ENCODE peak calls at places on chromosomes 7 and 10, in eight cellular contexts. A is A549, J is suprapubic skin, Z is prostate gland, T is tibial nerve, E is HepG2, F is uterus, L is Peyer's patch. U is an unnamed sample.
A peak's percentile ranks its signal among the peaks of the same experiment; 100 is the strongest.

GRCh38 chr7:98711945-98712344 is 94.9 kb downstream of the NPTX2 start:
- DNase-seq in A (no peak), F (no peak), J (no peak), Z (no peak), T (no peak), L (no peak), E (no peak), U (no peak)

GRCh38 chr10:5545011-5545410 is 20.2 kb downstream of the CALML3 start:
- DNase-seq in Z (no peak), J (peak; percentile 36), E (no peak), L (peak; percentile 21), F (peak; percentile 5), A (no peak), T (peak; percentile 11), U (no peak)

GRCh38 chr10:80497187-80498038 is 40.3 kb upstream of the SH2D4B start:
- DNase-seq in L (peak; percentile 57), J (peak; percentile 86), A (no peak), Z (no peak), E (no peak), F (peak; percentile 38), T (no peak), U (peak; percentile 93)

GRCh38 chr10:96673318-96674099 is 46.8 kb downstream of the PIK3AP1 start:
- DNase-seq in F (peak; percentile 31), J (no peak), T (no peak), L (peak; percentile 89), E (peak; percentile 80), A (no peak), Z (peak; percentile 20), U (peak; percentile 35)

GRCh38 chr10:86303626-86304025 is 63.0 kb downstream of the GRID1 start:
- DNase-seq in E (no peak), J (no peak), F (no peak), Z (no peak), L (no peak), A (no peak), T (no peak), U (no peak)

GRCh38 chr10:5292196-5292735 is 72.5 kb upstream of the UCN3 start:
- DNase-seq in J (no peak), E (no peak), L (no peak), A (no peak), T (no peak), F (no peak), Z (no peak), U (no peak)

GRCh38 chr7:137172105-137172590 is 171.4 kb downstream of the PTN start:
- DNase-seq in E (no peak), L (no peak), Z (peak; percentile 27), A (no peak), F (no peak), T (no peak), J (no peak), U (no peak)

GRCh38 chr7:57867884-57868701 is 418.1 kb downstream of the ZNF716 start:
- DNase-seq in T (no peak), J (no peak), A (no peak), E (no peak), Z (no peak), F (no peak), L (no peak), U (no peak)

GRCh38 chr7:148912758-148913541 is 28.9 kb upstream of the EZH2 start:
- DNase-seq in Z (no peak), L (no peak), E (no peak), J (no peak), T (no peak), F (no peak), A (no peak), U (no peak)

GRCh38 chr10:86018735-86019058 is 347.9 kb downstream of the GRID1 start:
- DNase-seq in A (no peak), F (no peak), E (no peak), J (no peak), L (no peak), Z (no peak), T (no peak), U (no peak)

GRCh38 chr7:38773430-38773829 is 135.6 kb downstream of the VPS41 start:
- DNase-seq in F (no peak), L (no peak), E (no peak), A (no peak), J (no peak), T (no peak), Z (no peak), U (no peak)

GRCh38 chr10:77603529-77603927 is 34.1 kb downstream of the KCNMA1 start:
- DNase-seq in Z (no peak), F (no peak), T (no peak), L (peak; percentile 73), A (no peak), E (no peak), J (no peak), U (no peak)

GRCh38 chr10:55449981-55450380 is 649.0 kb upstream of the PCDH15 start:
- DNase-seq in T (no peak), F (no peak), Z (no peak), L (no peak), A (no peak), E (no peak), J (no peak), U (no peak)

GRCh38 chr7:103988468-103989199 is 824 bp downstream of the RELN start:
- DNase-seq in T (no peak), A (no peak), Z (no peak), E (peak; percentile 8), L (no peak), J (no peak), F (no peak), U (no peak)

GRCh38 chr10:102455893-102456471 is 4.6 kb upstream of the C10orf95 start:
- DNase-seq in J (no peak), F (no peak), Z (no peak), L (no peak), T (no peak), A (no peak), E (no peak), U (no peak)

GRCh38 chr10:31262672-31263071 is 56.3 kb upstream of the ZEB1 start:
- DNase-seq in F (no peak), J (no peak), A (no peak), E (no peak), T (no peak), L (no peak), Z (no peak), U (no peak)

GRCh38 chr10:84352251-84352842 is 24.0 kb downstream of the CCSER2 start:
- DNase-seq in T (no peak), A (peak; percentile 60), F (no peak), Z (peak; percentile 49), L (peak; percentile 83), J (no peak), E (peak; percentile 45), U (peak; percentile 27)

GRCh38 chr10:90834326-90834725 is 23.5 kb downstream of the HTR7 start:
- DNase-seq in T (no peak), Z (no peak), F (no peak), J (no peak), L (no peak), E (no peak), A (no peak), U (no peak)

GRCh38 chr10:62422068-62422590 is 48.0 kb downstream of the ZNF365 start:
- DNase-seq in E (no peak), F (no peak), A (no peak), L (no peak), J (no peak), T (no peak), Z (no peak), U (no peak)

GRCh38 chr7:81120803-81121202 is 202.0 kb upstream of the SEMA3C start:
- DNase-seq in L (no peak), F (no peak), J (no peak), E (no peak), Z (no peak), A (no peak), T (no peak), U (no peak)

GRCh38 chr7:106165328-106165727 is 53.2 kb upstream of the SYPL1 start:
- DNase-seq in A (no peak), Z (no peak), F (no peak), T (no peak), J (no peak), L (no peak), E (no peak), U (no peak)

GRCh38 chr7:152185514-152185913 is 160.0 kb downstream of the GALNT11 start:
- DNase-seq in A (no peak), T (no peak), E (no peak), F (no peak), L (no peak), J (no peak), Z (no peak), U (no peak)
- TF ChIP-seq CTCF in A (no peak), T (no peak), E (no peak), F (no peak), L (no peak), J (no peak), Z (no peak), U (no peak)

GRCh38 chr10:119542357-119542989 is at the start of gene RGS10:
- DNase-seq in A (peak; percentile 45), T (peak; percentile 67), Z (peak; percentile 84), L (peak; percentile 93), E (no peak), F (peak; percentile 74), J (peak; percentile 73), U (peak; percentile 96)
- TF ChIP-seq POLR2A in A (peak; percentile 91), T (peak; percentile 73), Z (peak; percentile 79), L (peak; percentile 60), E (no peak), F (peak; percentile 89), J (no peak), U (no peak)

GRCh38 chr7:132247995-132248618 is 328.2 kb downstream of the PLXNA4 start:
- DNase-seq in A (no peak), F (no peak), T (no peak), L (no peak), E (no peak), Z (no peak), J (no peak), U (no peak)

GRCh38 chr7:132250480-132251326 is 325.6 kb downstream of the PLXNA4 start:
- DNase-seq in J (no peak), Z (no peak), T (no peak), E (peak; percentile 55), A (no peak), F (no peak), L (no peak), U (no peak)

GRCh38 chr7:132251327-132251659 is 325.0 kb downstream of the PLXNA4 start:
- DNase-seq in F (no peak), T (peak; percentile 23), J (peak; percentile 78), L (peak; percentile 76), Z (peak; percentile 98), E (peak; percentile 87), A (no peak), U (peak; percentile 93)

GRCh38 chr7:132248841-132249590 is 327.3 kb downstream of the PLXNA4 start:
- DNase-seq in T (no peak), J (no peak), A (no peak), E (no peak), L (no peak), Z (no peak), F (no peak), U (no peak)

DNA sequence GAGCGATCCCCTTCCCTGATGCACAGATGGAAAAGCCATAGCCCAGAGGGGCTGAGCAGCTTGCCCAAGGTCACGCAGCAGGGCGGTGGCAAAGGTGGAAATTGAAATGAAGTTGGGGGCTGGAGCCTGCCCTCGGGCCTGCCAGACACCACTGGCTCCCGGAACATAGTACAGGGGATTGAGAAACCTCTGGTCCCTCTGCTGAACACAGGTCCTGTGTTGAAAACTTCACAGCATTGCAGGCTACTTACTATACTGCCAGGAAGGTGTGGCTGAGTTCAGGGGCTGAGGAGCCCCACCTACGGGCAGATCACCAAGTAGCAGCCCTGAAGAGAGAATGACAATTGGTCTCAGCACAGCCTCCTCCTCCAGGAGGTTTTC is 326.7 kb downstream of the PLXNA4 start:
- DNase-seq in T (no peak), F (no peak), E (peak; percentile 64), L (no peak), J (no peak), A (peak; percentile 56), Z (peak; percentile 76), U (peak; percentile 60)
- TF ChIP-seq CTCF in T (no peak), F (no peak), E (peak; percentile 61), L (no peak), J (no peak), A (peak; percentile 48), Z (peak; percentile 18), U (no peak)

GRCh38 chr7:131107343-131108211 is 220.1 kb upstream of the MKLN1 start:
- DNase-seq in Z (peak; percentile 88), T (peak; percentile 56), L (peak; percentile 95), J (peak; percentile 87), E (peak; percentile 83), A (peak; percentile 80), F (peak; percentile 64), U (peak; percentile 88)
- TF ChIP-seq POLR2A in Z (peak; percentile 93), T (peak; percentile 94), L (peak; percentile 80), J (peak; percentile 85), E (peak; percentile 63), A (no peak), F (peak; percentile 84), U (peak; percentile 61)

U was measured in lower leg skin.